ENCODE peak calls at places on chromosomes 4 and X, in six cellular contexts. X is GM23338; C is A549; R is cardiac muscle cell; L is CD8-positive, alpha-beta memory T cell; Y is neural progenitor cell. Q is an unnamed sample.

GRCh38 chrX:47226071-47226470 is 6.7 kb upstream of the USP11 start:
- DNase-seq in X (no peak), C (no peak), R (no peak), L (no peak), Y (no peak), Q (no peak)

GRCh38 chr4:85368932-85369331 is 106.0 kb upstream of the ARHGAP24 start:
- DNase-seq in X (no peak), C (no peak), R (no peak), L (no peak), Y (no peak), Q (no peak)

GRCh38 chrX:37613898-37614297 is 42.4 kb downstream of the LANCL3 start:
- DNase-seq in X (no peak), C (no peak), R (no peak), L (no peak), Y (no peak), Q (no peak)

GRCh38 chr4:33149658-33150057 is 2429.5 kb downstream of the PCDH7 start:
- DNase-seq in X (no peak), C (no peak), R (no peak), L (no peak), Y (no peak), Q (no peak)

GRCh38 chr4:64539234-64539849 is 130.1 kb upstream of the TECRL start:
- DNase-seq in X (peak; percentile 78), C (peak; percentile 15), R (peak; percentile 75), L (no peak), Y (peak; percentile 68), Q (peak; percentile 31)

GRCh38 chr4:147780137-147780777 is 48.4 kb downstream of the ARHGAP10 start:
- DNase-seq in X (no peak), C (no peak), R (no peak), L (no peak), Y (no peak), Q (no peak)

GRCh38 chr4:107837298-107837697 is 12.6 kb downstream of the SGMS2 start:
- DNase-seq in X (no peak), C (no peak), R (no peak), L (no peak), Y (no peak), Q (peak; percentile 56)

GRCh38 chr4:151922811-151923210 is 162.0 kb upstream of the GATB start:
- DNase-seq in X (no peak), C (no peak), R (no peak), L (no peak), Y (no peak), Q (no peak)

GRCh38 chrX:131633285-131633917 is 89.5 kb downstream of the OR13H1 start:
- DNase-seq in X (peak; percentile 83), C (peak; percentile 21), R (peak; percentile 59), L (no peak), Y (peak; percentile 82), Q (peak; percentile 58)

GRCh38 chr4:15765910-15766703 is 12.0 kb upstream of the CD38 start:
- DNase-seq in X (no peak), C (no peak), R (no peak), L (peak; percentile 33), Y (no peak), Q (no peak)

GRCh38 chr4:40299704-40300336 is 35.3 kb upstream of the CHRNA9 start:
- DNase-seq in X (no peak), C (no peak), R (no peak), L (no peak), Y (no peak), Q (peak; percentile 52)
- H3K4me1 ChIP-seq in X (no peaks in the 10 kb centered on the region), C (peaks cover 14% of the 10 kb centered on the region), R (no peaks in the 10 kb centered on the region), L (peaks cover 74% of the 10 kb centered on the region), Y (no peaks in the 10 kb centered on the region), Q (no peaks in the 10 kb centered on the region)

DNA sequence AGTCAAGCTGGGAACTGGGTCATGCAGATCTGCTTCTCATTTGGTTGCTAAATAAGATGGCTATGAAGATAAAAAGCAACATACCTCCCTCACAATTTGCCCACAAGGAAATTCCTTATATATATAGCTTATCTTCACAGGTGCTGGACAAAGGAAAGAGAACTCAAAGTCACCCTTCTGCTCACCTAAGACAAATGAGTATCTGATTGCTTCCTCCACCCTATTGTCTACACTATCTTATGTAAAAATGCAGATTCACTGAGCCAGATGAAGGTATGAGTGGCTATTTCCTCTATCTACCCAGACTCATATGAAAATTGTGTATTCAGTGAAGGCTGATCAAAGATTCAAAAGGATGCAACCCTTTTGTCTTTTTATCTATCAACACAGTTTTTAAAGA is 50.8 kb downstream of the CHM start:
- DNase-seq in X (no peak), C (no peak), R (no peak), L (no peak), Y (no peak), Q (no peak)
- H3K4me1 ChIP-seq in X (peaks cover 24% of the 10 kb centered on the region), C (peaks cover 27% of the 10 kb centered on the region), R (no peaks in the 10 kb centered on the region), L (no peaks in the 10 kb centered on the region), Y (peaks cover 5% of the 10 kb centered on the region), Q (no peaks in the 10 kb centered on the region)

GRCh38 chr4:1843852-1844251 is 12.1 kb downstream of the LETM1 start:
- DNase-seq in X (no peak), C (no peak), R (peak; percentile 88), L (no peak), Y (no peak), Q (no peak)

GRCh38 chr4:1842339-1842895 is 13.5 kb downstream of the LETM1 start:
- DNase-seq in X (no peak), C (no peak), R (no peak), L (no peak), Y (peak; percentile 13), Q (no peak)

GRCh38 chr4:1841201-1841885 is 14.6 kb downstream of the LETM1 start:
- DNase-seq in X (no peak), C (no peak), R (no peak), L (no peak), Y (no peak), Q (no peak)

GRCh38 chr4:1842993-1843448 is 12.9 kb downstream of the LETM1 start:
- DNase-seq in X (no peak), C (no peak), R (peak; percentile 85), L (no peak), Y (no peak), Q (no peak)

GRCh38 chr4:1841886-1842210 is 14.1 kb downstream of the LETM1 start:
- DNase-seq in X (no peak), C (no peak), R (no peak), L (no peak), Y (no peak), Q (no peak)
- H3K4me1 ChIP-seq in X (no peaks in the 10 kb centered on the region), C (no peaks in the 10 kb centered on the region), R (no peaks in the 10 kb centered on the region), L (no peaks in the 10 kb centered on the region), Y (no peaks in the 10 kb centered on the region), Q (no peaks in the 10 kb centered on the region)

GRCh38 chr4:153519677-153520076 is 53.5 kb downstream of the TMEM131L start:
- DNase-seq in X (no peak), C (no peak), R (no peak), L (no peak), Y (no peak), Q (no peak)
- H3K4me1 ChIP-seq in X (peaks cover 44% of the 10 kb centered on the region), C (peaks cover 10% of the 10 kb centered on the region), R (no peaks in the 10 kb centered on the region), L (peaks cover 84% of the 10 kb centered on the region), Y (peaks cover 26% of the 10 kb centered on the region), Q (peaks cover 57% of the 10 kb centered on the region)

GRCh38 chr4:38762560-38762959 is 20.2 kb downstream of the TLR10 start:
- DNase-seq in X (no peak), C (no peak), R (no peak), L (no peak), Y (no peak), Q (no peak)
- H3K4me1 ChIP-seq in X (no peaks in the 10 kb centered on the region), C (no peaks in the 10 kb centered on the region), R (no peaks in the 10 kb centered on the region), L (no peaks in the 10 kb centered on the region), Y (no peaks in the 10 kb centered on the region), Q (peaks cover 6% of the 10 kb centered on the region)